ENCODE peak calls at places on chromosomes 2 and 18, in six cellular contexts. One of them, this sample, is unnamed.

GRCh38 chr2:102604754-102605153 is 14.6 kb upstream of the SLC9A2 start:
- DNase-seq in left ventricle myocardium superior: no peak
- DNase-seq in DMS153: peak; percentile 62
- DNase-seq in mesothelial cell of epicardium: no peak
- DNase-seq in heart left ventricle: no peak
- DNase-seq in activated CD4-positive, CD25-positive, alpha-beta regulatory T cell: no peak
- DNase-seq in this sample: peak; percentile 22

GRCh38 chr18:37598966-37599896 is 33.6 kb upstream of the CELF4 start:
- DNase-seq in activated CD4-positive, CD25-positive, alpha-beta regulatory T cell: no peak
- DNase-seq in heart left ventricle: no peak
- DNase-seq in mesothelial cell of epicardium: no peak
- DNase-seq in DMS153: no peak
- DNase-seq in left ventricle myocardium superior: no peak
- DNase-seq in this sample: peak; percentile 82

GRCh38 chr2:86260978-86261377 is 61.7 kb downstream of the MRPL35 start:
- DNase-seq in mesothelial cell of epicardium: no peak
- DNase-seq in heart left ventricle: no peak
- DNase-seq in left ventricle myocardium superior: no peak
- DNase-seq in DMS153: no peak
- DNase-seq in activated CD4-positive, CD25-positive, alpha-beta regulatory T cell: no peak
- DNase-seq in this sample: no peak

GRCh38 chr18:845152-845819 is 33.2 kb upstream of the YES1 start:
- DNase-seq in DMS153: no peak
- DNase-seq in mesothelial cell of epicardium: no peak
- DNase-seq in heart left ventricle: peak; percentile 18
- DNase-seq in activated CD4-positive, CD25-positive, alpha-beta regulatory T cell: no peak
- DNase-seq in left ventricle myocardium superior: no peak
- DNase-seq in this sample: peak; percentile 29

GRCh38 chr2:110997646-110998045 is 123.1 kb upstream of the BCL2L11 start:
- DNase-seq in heart left ventricle: no peak
- DNase-seq in activated CD4-positive, CD25-positive, alpha-beta regulatory T cell: no peak
- DNase-seq in left ventricle myocardium superior: no peak
- DNase-seq in DMS153: no peak
- DNase-seq in mesothelial cell of epicardium: no peak
- DNase-seq in this sample: no peak

GRCh38 chr2:49973917-49974368 is 819.6 kb upstream of the FSHR start:
- DNase-seq in DMS153: peak; percentile 91
- DNase-seq in mesothelial cell of epicardium: peak; percentile 46
- DNase-seq in left ventricle myocardium superior: peak; percentile 80
- DNase-seq in heart left ventricle: peak; percentile 50
- DNase-seq in activated CD4-positive, CD25-positive, alpha-beta regulatory T cell: no peak
- DNase-seq in this sample: peak; percentile 64

GRCh38 chr2:199456383-199457146 is 1.2 kb downstream of the SATB2 start:
- DNase-seq in mesothelial cell of epicardium: no peak
- DNase-seq in left ventricle myocardium superior: no peak
- DNase-seq in activated CD4-positive, CD25-positive, alpha-beta regulatory T cell: no peak
- DNase-seq in DMS153: no peak
- DNase-seq in heart left ventricle: no peak
- DNase-seq in this sample: no peak

GRCh38 chr2:120818441-120818920 is 82.8 kb downstream of the GLI2 start:
- DNase-seq in DMS153: no peak
- DNase-seq in heart left ventricle: no peak
- DNase-seq in mesothelial cell of epicardium: no peak
- DNase-seq in activated CD4-positive, CD25-positive, alpha-beta regulatory T cell: no peak
- DNase-seq in left ventricle myocardium superior: peak; percentile 13
- DNase-seq in this sample: peak; percentile 47

GRCh38 chr2:162013514-162014205 is 60.4 kb downstream of the DPP4 start:
- DNase-seq in DMS153: no peak
- DNase-seq in activated CD4-positive, CD25-positive, alpha-beta regulatory T cell: no peak
- DNase-seq in left ventricle myocardium superior: no peak
- DNase-seq in mesothelial cell of epicardium: no peak
- DNase-seq in heart left ventricle: no peak
- DNase-seq in this sample: no peak

This sample was measured in mucosa of gallbladder.